ENCODE peak calls at places on chromosomes 12 and 14, in six cellular contexts. One of them, this sample, is unnamed. For H3K4me1, the result is how much of the 10 kb centered on the place peaks cover.

GRCh38 chr12:81010641-81011040 is 67.2 kb upstream of the ACSS3 start:
- DNase-seq in right atrium auricular region: no peak
- DNase-seq in H9: no peak
- DNase-seq in neuronal stem cell: no peak
- DNase-seq in cardiac muscle cell: no peak
- DNase-seq in CD8-positive, alpha-beta T cell: no peak
- DNase-seq in this sample: no peak

GRCh38 chr12:130555628-130556485 is 160.2 kb downstream of the RIMBP2 start:
- DNase-seq in right atrium auricular region: no peak
- DNase-seq in H9: no peak
- DNase-seq in neuronal stem cell: no peak
- DNase-seq in cardiac muscle cell: no peak
- DNase-seq in CD8-positive, alpha-beta T cell: no peak
- DNase-seq in this sample: no peak

GRCh38 chr12:131042848-131043245 is 89.1 kb downstream of the ADGRD1 start:
- DNase-seq in right atrium auricular region: no peak
- DNase-seq in H9: no peak
- DNase-seq in neuronal stem cell: no peak
- DNase-seq in cardiac muscle cell: no peak
- DNase-seq in CD8-positive, alpha-beta T cell: no peak
- DNase-seq in this sample: no peak

GRCh38 chr12:60123443-60124000 is 527.7 kb downstream of the SLC16A7 start:
- DNase-seq in right atrium auricular region: no peak
- DNase-seq in H9: no peak
- DNase-seq in neuronal stem cell: no peak
- DNase-seq in cardiac muscle cell: no peak
- DNase-seq in CD8-positive, alpha-beta T cell: no peak
- DNase-seq in this sample: no peak

GRCh38 chr14:94362614-94363133 is 25.7 kb downstream of the SERPINA1 start:
- DNase-seq in right atrium auricular region: no peak
- DNase-seq in H9: no peak
- DNase-seq in neuronal stem cell: no peak
- DNase-seq in cardiac muscle cell: no peak
- DNase-seq in CD8-positive, alpha-beta T cell: no peak
- DNase-seq in this sample: no peak

GRCh38 chr12:56635539-56636117 is 5.5 kb upstream of the BAZ2A start:
- DNase-seq in right atrium auricular region: no peak
- DNase-seq in H9: no peak
- DNase-seq in neuronal stem cell: no peak
- DNase-seq in cardiac muscle cell: no peak
- DNase-seq in CD8-positive, alpha-beta T cell: no peak
- DNase-seq in this sample: peak

GRCh38 chr14:49863483-49864262 is 11.1 kb upstream of the NEMF start:
- DNase-seq in right atrium auricular region: peak
- DNase-seq in H9: no peak
- DNase-seq in neuronal stem cell: no peak
- DNase-seq in cardiac muscle cell: no peak
- DNase-seq in CD8-positive, alpha-beta T cell: no peak
- DNase-seq in this sample: peak

GRCh38 chr14:23138173-23138535 is 19.1 kb upstream of the CEBPE start:
- DNase-seq in right atrium auricular region: no peak
- DNase-seq in H9: no peak
- DNase-seq in neuronal stem cell: no peak
- DNase-seq in cardiac muscle cell: no peak
- DNase-seq in CD8-positive, alpha-beta T cell: no peak
- DNase-seq in this sample: no peak

GRCh38 chr12:116880213-116880816 is 926 bp downstream of the HRK start:
- DNase-seq in right atrium auricular region: no peak
- DNase-seq in H9: peak
- DNase-seq in neuronal stem cell: no peak
- DNase-seq in cardiac muscle cell: peak
- DNase-seq in CD8-positive, alpha-beta T cell: no peak
- DNase-seq in this sample: no peak

GRCh38 chr14:83764656-83765055 is 1765.3 kb upstream of the FLRT2 start:
- DNase-seq in right atrium auricular region: no peak
- DNase-seq in H9: no peak
- DNase-seq in neuronal stem cell: no peak
- DNase-seq in cardiac muscle cell: no peak
- DNase-seq in CD8-positive, alpha-beta T cell: no peak
- DNase-seq in this sample: no peak

GRCh38 chr14:102323102-102323501 is 3.6 kb downstream of the ZNF839 start:
- DNase-seq in right atrium auricular region: peak
- DNase-seq in H9: peak
- DNase-seq in neuronal stem cell: no peak
- DNase-seq in cardiac muscle cell: peak
- DNase-seq in CD8-positive, alpha-beta T cell: no peak
- DNase-seq in this sample: peak

GRCh38 chr12:71900091-71900490 is 38.6 kb upstream of the TPH2 start:
- DNase-seq in right atrium auricular region: no peak
- DNase-seq in H9: no peak
- DNase-seq in neuronal stem cell: no peak
- DNase-seq in cardiac muscle cell: peak
- DNase-seq in CD8-positive, alpha-beta T cell: no peak
- DNase-seq in this sample: no peak

GRCh38 chr14:50475460-50475859 is 56.9 kb downstream of the MAP4K5 start:
- DNase-seq in right atrium auricular region: no peak
- DNase-seq in H9: no peak
- DNase-seq in neuronal stem cell: no peak
- DNase-seq in cardiac muscle cell: no peak
- DNase-seq in CD8-positive, alpha-beta T cell: no peak
- DNase-seq in this sample: no peak

GRCh38 chr12:80041691-80042090 is 57.6 kb upstream of the OTOGL start:
- DNase-seq in right atrium auricular region: no peak
- DNase-seq in H9: no peak
- DNase-seq in neuronal stem cell: no peak
- DNase-seq in cardiac muscle cell: peak
- DNase-seq in CD8-positive, alpha-beta T cell: no peak
- DNase-seq in this sample: no peak

GRCh38 chr12:92272301-92272964 is 126.8 kb upstream of the BTG1 start:
- DNase-seq in right atrium auricular region: no peak
- DNase-seq in H9: peak
- DNase-seq in neuronal stem cell: no peak
- DNase-seq in cardiac muscle cell: no peak
- DNase-seq in CD8-positive, alpha-beta T cell: no peak
- DNase-seq in this sample: no peak

GRCh38 chr14:85439696-85440328 is 90.1 kb upstream of the FLRT2 start:
- DNase-seq in right atrium auricular region: no peak
- DNase-seq in H9: no peak
- DNase-seq in neuronal stem cell: no peak
- DNase-seq in cardiac muscle cell: peak
- DNase-seq in CD8-positive, alpha-beta T cell: no peak
- DNase-seq in this sample: no peak

GRCh38 chr12:105256921-105257320 is 20.9 kb upstream of the APPL2 start:
- DNase-seq in right atrium auricular region: no peak
- DNase-seq in H9: no peak
- DNase-seq in neuronal stem cell: no peak
- DNase-seq in cardiac muscle cell: no peak
- DNase-seq in CD8-positive, alpha-beta T cell: no peak
- DNase-seq in this sample: no peak

GRCh38 chr12:111437816-111438454 is 32.2 kb downstream of the SH2B3 start:
- DNase-seq in right atrium auricular region: peak
- DNase-seq in H9: no peak
- DNase-seq in neuronal stem cell: no peak
- DNase-seq in cardiac muscle cell: peak
- DNase-seq in CD8-positive, alpha-beta T cell: no peak
- DNase-seq in this sample: peak

GRCh38 chr14:23227566-23227965 is 10.2 kb upstream of the RNF212B start:
- DNase-seq in right atrium auricular region: no peak
- DNase-seq in H9: no peak
- DNase-seq in neuronal stem cell: no peak
- DNase-seq in cardiac muscle cell: no peak
- DNase-seq in CD8-positive, alpha-beta T cell: no peak
- DNase-seq in this sample: no peak

GRCh38 chr12:10408842-10409241 is 715 bp downstream of the KLRC4 start:
- DNase-seq in right atrium auricular region: no peak
- DNase-seq in H9: no peak
- DNase-seq in neuronal stem cell: no peak
- DNase-seq in cardiac muscle cell: no peak
- DNase-seq in CD8-positive, alpha-beta T cell: no peak
- DNase-seq in this sample: no peak

GRCh38 chr14:55581011-55581806 is 1.2 kb downstream of the KTN1 start:
- DNase-seq in right atrium auricular region: peak
- DNase-seq in H9: peak
- DNase-seq in neuronal stem cell: no peak
- DNase-seq in cardiac muscle cell: peak
- DNase-seq in CD8-positive, alpha-beta T cell: peak
- DNase-seq in this sample: peak

GRCh38 chr14:67668559-67668958 is 5.9 kb downstream of the VTI1B start:
- DNase-seq in right atrium auricular region: no peak
- DNase-seq in H9: no peak
- DNase-seq in neuronal stem cell: no peak
- DNase-seq in cardiac muscle cell: no peak
- DNase-seq in CD8-positive, alpha-beta T cell: no peak
- DNase-seq in this sample: no peak

GRCh38 chr12:57887631-57888406 is 41.3 kb upstream of the CTDSP2 start:
- DNase-seq in right atrium auricular region: no peak
- DNase-seq in H9: peak
- DNase-seq in neuronal stem cell: no peak
- DNase-seq in cardiac muscle cell: peak
- DNase-seq in CD8-positive, alpha-beta T cell: no peak
- DNase-seq in this sample: no peak

GRCh38 chr12:126157575-126157966 is 1092.3 kb downstream of the AACS start:
- DNase-seq in right atrium auricular region: no peak
- DNase-seq in H9: no peak
- DNase-seq in neuronal stem cell: no peak
- DNase-seq in cardiac muscle cell: no peak
- DNase-seq in CD8-positive, alpha-beta T cell: no peak
- DNase-seq in this sample: no peak

GRCh38 chr14:63933110-63933509 is 80.3 kb downstream of the SYNE2 start:
- DNase-seq in right atrium auricular region: no peak
- DNase-seq in H9: no peak
- DNase-seq in neuronal stem cell: no peak
- DNase-seq in cardiac muscle cell: no peak
- DNase-seq in CD8-positive, alpha-beta T cell: no peak
- DNase-seq in this sample: no peak

GRCh38 chr14:89013098-89013504 is 188.7 kb downstream of the TTC8 start:
- DNase-seq in right atrium auricular region: no peak
- DNase-seq in H9: peak
- DNase-seq in neuronal stem cell: no peak
- DNase-seq in cardiac muscle cell: peak
- DNase-seq in CD8-positive, alpha-beta T cell: no peak
- DNase-seq in this sample: peak

DNA sequence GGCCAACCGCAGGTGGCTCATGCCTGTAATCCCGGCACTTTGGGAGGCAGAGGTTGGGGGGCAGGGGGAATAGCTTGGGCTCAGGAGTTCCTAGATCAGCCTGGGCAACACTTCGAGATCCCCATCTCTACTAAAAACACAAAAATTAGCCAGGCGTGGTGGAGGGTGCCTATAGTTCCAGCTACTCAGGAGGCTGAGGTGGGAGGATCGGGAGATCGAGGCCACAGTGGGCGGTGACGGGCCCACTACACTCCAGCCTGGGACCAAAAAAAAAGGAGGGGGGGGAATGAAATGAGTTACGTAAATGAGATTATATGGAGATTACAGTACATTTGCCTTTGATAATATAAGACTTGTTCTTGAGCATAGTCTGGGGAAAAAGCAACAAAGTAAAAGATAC is 1.1 kb downstream of the RPAP3 start:
- DNase-seq in right atrium auricular region: no peak
- DNase-seq in H9: no peak
- DNase-seq in neuronal stem cell: no peak
- DNase-seq in cardiac muscle cell: no peak
- DNase-seq in CD8-positive, alpha-beta T cell: no peak
- DNase-seq in this sample: no peak
- H3K4me1 ChIP-seq in right atrium auricular region: under half
- H3K4me1 ChIP-seq in H9: under half
- H3K4me1 ChIP-seq in neuronal stem cell: under half
- H3K4me1 ChIP-seq in cardiac muscle cell: under half
- H3K4me1 ChIP-seq in CD8-positive, alpha-beta T cell: under half
- H3K4me1 ChIP-seq in this sample: under half

GRCh38 chr12:46453428-46453827 is 80.9 kb upstream of the SLC38A2 start:
- DNase-seq in right atrium auricular region: no peak
- DNase-seq in H9: no peak
- DNase-seq in neuronal stem cell: no peak
- DNase-seq in cardiac muscle cell: no peak
- DNase-seq in CD8-positive, alpha-beta T cell: no peak
- DNase-seq in this sample: no peak
- H3K4me1 ChIP-seq in right atrium auricular region: under half
- H3K4me1 ChIP-seq in H9: under half
- H3K4me1 ChIP-seq in neuronal stem cell: under half
- H3K4me1 ChIP-seq in cardiac muscle cell: under half
- H3K4me1 ChIP-seq in CD8-positive, alpha-beta T cell: half or more
- H3K4me1 ChIP-seq in this sample: under half

DNA sequence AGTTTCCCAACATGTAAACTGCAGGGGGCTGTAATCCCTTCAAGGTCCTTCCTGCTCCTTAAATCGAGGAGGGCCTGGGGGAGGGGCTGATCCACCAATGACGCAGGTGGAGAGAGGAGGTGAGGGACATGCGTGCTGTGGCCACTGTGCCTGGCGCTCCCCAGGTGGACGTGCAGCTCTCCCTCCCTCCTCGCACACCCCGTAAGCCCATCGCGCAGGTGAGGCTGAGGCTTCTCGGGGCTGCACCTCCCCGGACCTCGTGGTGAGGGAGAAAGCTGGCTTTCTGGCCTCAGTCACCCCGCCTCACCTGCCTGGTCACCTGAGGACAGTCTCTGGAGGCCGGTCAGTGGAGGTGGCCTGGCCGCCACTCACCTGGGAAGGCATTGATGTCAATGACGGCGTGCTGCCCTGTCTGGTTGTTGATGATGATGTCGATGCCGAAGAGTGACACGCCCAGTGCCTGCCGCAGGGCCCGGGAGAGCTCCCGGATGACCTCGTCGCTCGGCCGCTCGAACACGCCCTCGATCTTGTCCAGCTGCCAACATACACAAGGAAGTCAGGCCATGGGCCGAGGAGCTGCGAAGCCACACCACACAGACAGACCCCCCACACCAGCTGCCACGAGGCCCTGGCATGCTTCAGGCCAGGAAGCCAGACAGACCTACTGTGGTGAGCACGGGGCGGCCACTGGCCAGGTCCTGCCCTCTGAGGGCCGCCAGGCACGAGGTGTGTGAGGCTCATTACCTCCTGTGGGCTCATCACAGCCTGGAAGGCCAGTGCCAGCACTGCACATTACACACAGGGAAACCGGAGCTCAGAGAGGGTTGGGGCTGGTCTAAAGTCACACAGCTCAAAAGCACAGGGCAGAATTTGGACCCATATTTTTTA is 23.3 kb downstream of the CHGA start:
- DNase-seq in right atrium auricular region: peak
- DNase-seq in H9: no peak
- DNase-seq in neuronal stem cell: no peak
- DNase-seq in cardiac muscle cell: peak
- DNase-seq in CD8-positive, alpha-beta T cell: no peak
- DNase-seq in this sample: peak
- H3K4me1 ChIP-seq in right atrium auricular region: under half
- H3K4me1 ChIP-seq in H9: under half
- H3K4me1 ChIP-seq in neuronal stem cell: under half
- H3K4me1 ChIP-seq in cardiac muscle cell: under half
- H3K4me1 ChIP-seq in CD8-positive, alpha-beta T cell: under half
- H3K4me1 ChIP-seq in this sample: under half

DNA sequence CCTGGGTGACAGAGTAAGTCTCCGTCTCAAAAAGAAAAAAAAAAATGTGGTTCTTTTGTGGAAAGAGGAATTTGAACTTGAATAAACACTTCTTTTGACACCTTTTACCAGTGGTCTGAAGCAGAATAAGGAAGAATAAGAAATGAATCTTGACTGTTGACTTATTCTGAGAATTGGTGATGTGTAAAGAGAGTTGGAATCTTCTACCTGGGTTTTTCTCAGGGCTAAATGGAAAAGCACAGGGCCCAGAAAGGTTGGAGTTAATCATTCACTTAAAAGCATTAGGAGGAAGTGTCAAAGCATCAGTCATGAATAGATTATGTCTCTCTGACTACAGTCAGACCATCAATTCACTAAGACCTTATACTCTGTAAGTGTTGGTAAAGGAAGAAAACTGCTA is 13.9 kb downstream of the PNMA1 start:
- DNase-seq in right atrium auricular region: no peak
- DNase-seq in H9: no peak
- DNase-seq in neuronal stem cell: no peak
- DNase-seq in cardiac muscle cell: no peak
- DNase-seq in CD8-positive, alpha-beta T cell: no peak
- DNase-seq in this sample: no peak
- H3K4me1 ChIP-seq in right atrium auricular region: under half
- H3K4me1 ChIP-seq in H9: under half
- H3K4me1 ChIP-seq in neuronal stem cell: under half
- H3K4me1 ChIP-seq in cardiac muscle cell: under half
- H3K4me1 ChIP-seq in CD8-positive, alpha-beta T cell: under half
- H3K4me1 ChIP-seq in this sample: under half

This sample was measured in Peyer's patch.